ENCODE peak calls at places on chromosomes 3 and 15, in six cellular contexts. T is GM12878, Z is H1, B is HepG2, S is SK-N-SH, V is K562. C is an unnamed sample.
A peak's percentile ranks its signal among the peaks of the same experiment; 100 is the strongest.

GRCh38 chr3:108311797-108312196 is 15.4 kb downstream of the HHLA2 start:
- DNase-seq in T (no peak), Z (no peak), B (no peak), S (peak; percentile 2), V (no peak), C (peak; percentile 86)

GRCh38 chr15:34014556-34014955 is 24.4 kb downstream of the AVEN start:
- DNase-seq in T (no peak), Z (no peak), B (no peak), S (no peak), V (no peak), C (no peak)

GRCh38 chr3:153319691-153320552 is 157.9 kb downstream of the RAP2B start:
- DNase-seq in T (no peak), Z (no peak), B (no peak), S (no peak), V (no peak), C (no peak)

GRCh38 chr3:170467007-170467406 is 48.3 kb downstream of the CLDN11 start:
- DNase-seq in T (no peak), Z (no peak), B (peak; percentile 39), S (no peak), V (no peak), C (no peak)

GRCh38 chr15:62928242-62928995 is 114.1 kb upstream of the TPM1 start:
- DNase-seq in T (no peak), Z (no peak), B (peak; percentile 37), S (peak; percentile 60), V (peak; percentile 17), C (no peak)

GRCh38 chr3:132318451-132318850 is 1.2 kb downstream of the ACP3 start:
- DNase-seq in T (no peak), Z (no peak), B (no peak), S (no peak), V (no peak), C (peak; percentile 10)

GRCh38 chr3:126683506-126683905 is 20.5 kb upstream of the CHCHD6 start:
- DNase-seq in T (no peak), Z (no peak), B (no peak), S (peak; percentile 68), V (no peak), C (no peak)

GRCh38 chr15:71683401-71684274 is 126.7 kb upstream of the NR2E3 start:
- DNase-seq in T (no peak), Z (no peak), B (no peak), S (no peak), V (no peak), C (no peak)

GRCh38 chr3:116417151-116417550 is 28.1 kb downstream of the LSAMP start:
- DNase-seq in T (no peak), Z (no peak), B (no peak), S (no peak), V (no peak), C (no peak)

GRCh38 chr3:123325766-123326256 is 123.1 kb downstream of the ADCY5 start:
- DNase-seq in T (no peak), Z (no peak), B (no peak), S (no peak), V (no peak), C (no peak)

GRCh38 chr3:13404625-13405452 is 15.3 kb downstream of the NUP210 start:
- DNase-seq in T (no peak), Z (no peak), B (no peak), S (no peak), V (peak; percentile 78), C (no peak)

DNA sequence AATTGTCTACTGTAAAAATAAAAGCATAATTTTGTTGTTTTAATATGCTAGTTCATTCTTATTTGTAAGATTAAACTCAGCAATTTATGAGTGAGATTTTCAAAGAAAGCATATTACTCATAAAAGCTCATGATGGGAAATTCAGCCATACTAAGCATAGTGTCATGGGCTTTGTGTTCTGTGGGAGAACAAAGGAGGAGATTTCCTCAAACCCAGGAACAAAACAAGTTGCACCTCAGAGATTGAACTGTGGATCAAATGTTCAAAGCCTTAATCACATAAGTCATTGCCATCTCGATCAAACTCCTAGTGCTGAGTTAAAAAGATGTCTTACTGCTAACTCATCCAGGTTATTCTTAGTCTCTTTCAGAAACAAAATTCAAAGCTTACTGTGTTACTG is 85.6 kb upstream of the PDZRN3 start:
- DNase-seq in T (no peak), Z (no peak), B (no peak), S (no peak), V (no peak), C (no peak)
- TF ChIP-seq GABPA in T (no peak), Z (no peak), B (no peak), S (no peak), V (no peak), C (no peak)

GRCh38 chr15:50880651-50881114 is 27.8 kb upstream of the AP4E1 start:
- DNase-seq in T (peak; percentile 54), Z (no peak), B (no peak), S (no peak), V (no peak), C (no peak)
- TF ChIP-seq GABPA in T (peak; percentile 64), Z (no peak), B (no peak), S (no peak), V (peak; percentile 70), C (no peak)

GRCh38 chr3:142315083-142315482 is 89.7 kb upstream of the GK5 start:
- DNase-seq in T (no peak), Z (no peak), B (peak; percentile 34), S (no peak), V (no peak), C (no peak)
- TF ChIP-seq GABPA in T (no peak), Z (no peak), B (no peak), S (no peak), V (no peak), C (no peak)

DNA sequence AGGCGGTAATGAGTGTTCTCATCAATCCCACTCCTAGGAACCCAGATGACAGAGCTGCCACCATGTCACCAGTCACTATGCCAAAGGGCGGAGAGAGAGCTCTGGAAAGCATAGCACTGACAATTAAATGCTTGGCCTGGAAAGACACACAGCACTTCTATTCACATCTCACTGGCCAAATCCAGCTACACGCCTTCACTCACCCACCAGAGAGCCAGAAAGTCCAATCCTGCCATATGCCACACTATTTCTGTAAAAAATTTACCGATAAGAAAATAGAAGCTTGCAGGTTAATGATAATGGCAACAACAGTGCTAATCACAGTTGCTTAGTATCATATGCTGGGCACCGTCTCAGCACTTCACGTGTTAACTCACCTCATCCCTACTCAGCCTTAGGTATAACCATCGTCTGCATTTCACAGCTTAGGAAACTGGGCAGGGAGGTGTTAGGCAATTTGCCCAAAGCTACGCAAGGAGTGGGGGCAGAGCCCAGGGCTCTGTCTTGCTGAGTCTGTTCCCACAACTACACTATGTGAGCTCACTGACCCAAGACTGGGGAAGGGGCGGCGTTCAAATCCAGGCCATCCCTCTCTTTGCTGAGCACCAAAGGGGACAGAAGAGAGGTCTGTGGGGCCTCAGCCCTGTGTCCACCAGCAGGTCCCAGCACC is 16.5 kb downstream of the KLHL25 start:
- DNase-seq in T (no peak), Z (no peak), B (no peak), S (no peak), V (no peak), C (no peak)
- TF ChIP-seq GABPA in T (no peak), Z (no peak), B (no peak), S (no peak), V (no peak), C (no peak)

DNA sequence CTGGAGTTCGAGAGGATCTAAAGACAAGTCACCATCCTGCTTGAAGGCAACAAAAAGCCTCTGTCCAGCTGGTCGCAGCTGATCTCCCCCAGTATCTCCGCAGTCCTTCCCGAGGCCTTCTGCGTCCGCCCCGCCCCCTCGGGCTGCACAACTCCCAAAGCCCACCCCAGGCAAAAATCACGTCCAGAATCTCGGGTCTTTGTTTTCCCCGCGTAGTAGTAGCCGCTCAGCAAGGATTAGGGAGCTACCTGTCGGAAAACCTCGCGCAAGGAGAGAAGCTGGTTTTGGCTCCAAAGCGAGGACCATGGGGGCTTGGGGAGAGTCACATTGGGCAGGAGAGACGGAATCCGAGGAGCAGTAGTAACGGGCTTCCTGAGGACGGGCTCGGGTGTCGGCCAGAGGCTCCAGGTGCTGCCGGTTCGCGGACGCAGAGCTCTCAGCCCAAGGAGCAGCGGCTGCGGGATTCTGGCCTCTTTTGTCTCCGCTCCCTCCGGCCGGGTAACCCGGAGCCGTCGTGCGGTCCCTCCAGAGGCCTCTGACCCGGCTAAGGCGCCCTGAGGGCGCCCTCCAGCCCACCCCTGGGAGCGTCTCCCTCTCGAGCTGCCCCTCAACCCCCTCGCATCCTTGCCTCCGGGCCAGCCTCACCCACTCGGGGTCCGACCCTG is 401 bp downstream of the ZSCAN29 start:
- DNase-seq in T (no peak), Z (no peak), B (peak; percentile 27), S (peak; percentile 67), V (peak; percentile 59), C (no peak)
- TF ChIP-seq GABPA in T (no peak), Z (no peak), B (no peak), S (no peak), V (no peak), C (no peak)

DNA sequence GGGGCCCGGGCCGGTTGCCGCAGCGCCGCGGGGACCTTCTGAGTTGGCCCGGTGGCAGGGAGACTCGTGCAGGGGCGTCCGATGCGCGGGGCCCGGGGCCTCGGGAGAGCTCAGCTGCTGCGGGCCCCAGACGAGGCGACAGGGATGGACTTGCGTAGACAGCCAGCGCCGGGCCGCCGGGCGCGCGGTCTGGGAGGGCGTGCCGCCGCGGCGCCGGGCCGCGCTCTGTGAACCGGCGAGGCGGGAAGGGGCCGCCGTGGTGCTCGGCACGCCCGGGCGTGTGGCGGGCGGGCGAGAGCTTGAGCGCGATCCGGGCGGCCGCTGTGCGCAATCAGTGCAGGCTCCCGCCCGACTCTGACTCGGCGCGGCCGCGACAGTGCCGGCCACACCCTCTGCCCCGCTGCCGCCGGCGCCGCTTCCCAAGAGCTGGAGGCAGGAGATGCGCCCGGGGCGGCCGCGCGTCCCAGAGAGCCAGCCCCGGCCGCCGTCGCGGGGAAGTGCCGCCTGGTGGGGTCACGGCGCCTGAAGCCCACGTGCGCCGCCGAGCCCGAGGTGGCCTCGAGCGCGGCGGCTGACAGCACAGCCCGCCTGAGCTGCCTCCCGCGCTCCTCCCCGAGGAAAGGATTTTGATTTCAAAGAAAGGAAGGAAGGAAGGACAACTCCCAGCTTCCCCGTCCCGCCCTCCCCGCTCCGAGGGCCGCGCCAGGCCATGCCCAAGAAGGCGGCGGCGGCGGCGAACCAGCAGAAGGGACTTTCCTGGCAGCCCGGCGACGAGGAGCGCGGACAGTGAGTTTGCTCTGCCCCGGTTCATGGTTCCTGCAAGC is 669 bp downstream of the TLNRD1 start:
- DNase-seq in T (no peak), Z (no peak), B (no peak), S (peak; percentile 77), V (peak; percentile 69), C (peak; percentile 23)
- TF ChIP-seq GABPA in T (no peak), Z (no peak), B (no peak), S (no peak), V (no peak), C (no peak)